ENCODE peak calls at places on chromosomes 16 and 17, in nine cellular contexts. M, H, Z, K, T, F, J, B and O are unnamed samples.

GRCh38 chr17:83075270-83075880 is 4.0 kb upstream of the METRNL start:
- DNase-seq in M (no peak), H (no peak), Z (no peak), K (no peak), T (no peak), F (no peak), J (no peak), B (no peak), O (no peak)

GRCh38 chr17:37068266-37068665 is 119.5 kb downstream of the AATF start:
- DNase-seq in M (no peak), H (no peak), Z (no peak), K (no peak), T (no peak), F (no peak), J (no peak), B (peak), O (no peak)

GRCh38 chr16:19192865-19193264 is 24.8 kb downstream of the SYT17 start:
- DNase-seq in M (no peak), H (no peak), Z (no peak), K (no peak), T (no peak), F (no peak), J (no peak), B (no peak), O (no peak)

GRCh38 chr16:86044881-86045600 is 146.1 kb downstream of the IRF8 start:
- DNase-seq in M (no peak), H (no peak), Z (no peak), K (no peak), T (no peak), F (no peak), J (no peak), B (peak), O (no peak)

GRCh38 chr17:70089513-70090148 is 14.6 kb downstream of the KCNJ16 start:
- DNase-seq in M (no peak), H (no peak), Z (no peak), K (peak), T (no peak), F (no peak), J (peak), B (no peak), O (no peak)

GRCh38 chr17:2724783-2725164 is 13.2 kb upstream of the CLUH start:
- DNase-seq in M (no peak), H (peak), Z (peak), K (no peak), T (no peak), F (peak), J (no peak), B (peak), O (peak)

GRCh38 chr17:63932008-63932561 is at the start of gene CD79B:
- DNase-seq in M (no peak), H (no peak), Z (no peak), K (peak), T (no peak), F (no peak), J (no peak), B (no peak), O (no peak)

GRCh38 chr17:31536451-31536850 is 145.0 kb downstream of the RAB11FIP4 start:
- DNase-seq in M (no peak), H (no peak), Z (no peak), K (no peak), T (no peak), F (no peak), J (no peak), B (no peak), O (no peak)

GRCh38 chr16:12257926-12258561 is 281.5 kb downstream of the SNX29 start:
- DNase-seq in M (no peak), H (no peak), Z (peak), K (no peak), T (no peak), F (peak), J (no peak), B (no peak), O (no peak)

GRCh38 chr16:81807767-81808166 is 28.7 kb downstream of the PLCG2 start:
- DNase-seq in M (no peak), H (no peak), Z (no peak), K (no peak), T (no peak), F (no peak), J (no peak), B (no peak), O (no peak)

GRCh38 chr17:80289631-80290030 is 29.0 kb downstream of the RNF213 start:
- DNase-seq in M (peak), H (no peak), Z (no peak), K (no peak), T (no peak), F (no peak), J (no peak), B (no peak), O (no peak)

GRCh38 chr17:13593757-13594156 is 8.0 kb downstream of the HS3ST3A1 start:
- DNase-seq in M (no peak), H (peak), Z (no peak), K (no peak), T (peak), F (no peak), J (no peak), B (no peak), O (peak)

GRCh38 chr17:64994781-64995538 is 61.6 kb downstream of the GNA13 start:
- DNase-seq in M (no peak), H (no peak), Z (no peak), K (no peak), T (no peak), F (no peak), J (no peak), B (no peak), O (no peak)

GRCh38 chr17:63189082-63189481 is 223.0 kb downstream of the TANC2 start:
- DNase-seq in M (no peak), H (peak), Z (peak), K (no peak), T (no peak), F (no peak), J (no peak), B (no peak), O (peak)

GRCh38 chr17:19359856-19360255 is 2.7 kb downstream of the B9D1 start:
- DNase-seq in M (no peak), H (no peak), Z (no peak), K (no peak), T (no peak), F (peak), J (no peak), B (no peak), O (no peak)

GRCh38 chr17:3658784-3659449 is 9.5 kb downstream of the TAX1BP3 start:
- DNase-seq in M (no peak), H (no peak), Z (no peak), K (no peak), T (no peak), F (no peak), J (no peak), B (no peak), O (no peak)

GRCh38 chr16:48965391-48965790 is 316.2 kb downstream of the CBLN1 start:
- DNase-seq in M (no peak), H (peak), Z (no peak), K (peak), T (no peak), F (no peak), J (no peak), B (no peak), O (peak)

GRCh38 chr16:10206215-10206614 is 24.0 kb upstream of the GRIN2A start:
- DNase-seq in M (no peak), H (no peak), Z (no peak), K (no peak), T (no peak), F (no peak), J (no peak), B (no peak), O (no peak)

GRCh38 chr16:28212532-28212873 is 738 bp upstream of the XPO6 start:
- DNase-seq in M (no peak), H (peak), Z (no peak), K (no peak), T (no peak), F (no peak), J (no peak), B (no peak), O (peak)

GRCh38 chr17:33819539-33819938 is 435.5 kb upstream of the CCL2 start:
- DNase-seq in M (no peak), H (no peak), Z (no peak), K (no peak), T (no peak), F (no peak), J (no peak), B (no peak), O (no peak)

GRCh38 chr17:48429638-48430586 is at the start of gene SKAP1:
- DNase-seq in M (no peak), H (no peak), Z (no peak), K (peak), T (no peak), F (no peak), J (no peak), B (peak), O (no peak)

GRCh38 chr16:77584205-77584859 is 138.0 kb upstream of the NUDT7 start:
- DNase-seq in M (no peak), H (peak), Z (peak), K (peak), T (peak), F (peak), J (no peak), B (peak), O (peak)

GRCh38 chr17:78677303-78678219 is 100.4 kb upstream of the DNAH17 start:
- DNase-seq in M (no peak), H (no peak), Z (peak), K (no peak), T (no peak), F (no peak), J (no peak), B (no peak), O (no peak)
- TF ChIP-seq CTCF in M (no peak), H (no peak), Z (no peak), K (no peak), T (no peak), F (no peak), J (no peak), B (no peak), O (no peak)

GRCh38 chr17:17402558-17402957 is 74.2 kb upstream of the MED9 start:
- DNase-seq in M (no peak), H (no peak), Z (no peak), K (no peak), T (no peak), F (no peak), J (no peak), B (no peak), O (no peak)

GRCh38 chr17:17406225-17406624 is 70.6 kb upstream of the MED9 start:
- DNase-seq in M (no peak), H (peak), Z (no peak), K (no peak), T (no peak), F (no peak), J (no peak), B (no peak), O (no peak)

GRCh38 chr17:17400566-17401184 is 76.1 kb upstream of the MED9 start:
- DNase-seq in M (no peak), H (no peak), Z (no peak), K (no peak), T (no peak), F (no peak), J (no peak), B (no peak), O (no peak)

GRCh38 chr17:17401271-17401781 is 75.5 kb upstream of the MED9 start:
- DNase-seq in M (no peak), H (peak), Z (peak), K (no peak), T (no peak), F (no peak), J (no peak), B (no peak), O (peak)

DNA sequence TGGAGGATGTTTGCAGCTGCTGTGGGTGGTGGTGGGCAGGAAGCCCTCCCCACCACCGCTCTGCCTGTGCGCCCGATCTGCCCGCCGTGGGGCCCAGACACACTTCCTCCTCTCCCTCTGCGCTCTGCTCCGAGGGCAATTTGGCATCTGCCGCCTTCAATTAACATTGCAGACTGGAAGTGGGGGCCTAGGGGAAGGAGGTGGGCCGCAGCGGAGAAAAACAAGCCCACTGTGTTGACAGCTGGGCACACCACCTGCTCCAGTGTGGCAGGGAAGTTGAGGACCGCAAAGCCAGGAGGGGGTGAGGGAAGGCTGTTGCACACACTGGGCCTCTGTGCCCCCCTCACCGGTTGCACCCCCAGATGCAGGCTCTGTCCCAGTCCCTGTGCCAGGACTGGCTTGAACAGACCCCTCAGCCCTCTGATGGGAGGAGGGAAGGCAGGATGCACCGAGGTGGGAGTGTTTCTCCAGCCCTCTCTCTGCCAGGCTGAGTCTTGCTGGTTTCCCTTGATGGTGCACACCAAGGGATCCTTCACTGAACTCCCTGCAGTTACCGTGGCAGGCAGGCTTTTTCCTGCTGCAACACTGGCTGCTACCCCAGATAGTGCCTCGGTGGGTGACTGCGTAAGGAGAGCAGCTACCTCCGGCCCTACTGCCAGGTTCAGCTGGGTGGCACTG is 72.8 kb upstream of the MED9 start:
- DNase-seq in M (no peak), H (no peak), Z (no peak), K (peak), T (no peak), F (no peak), J (no peak), B (no peak), O (no peak)
- H3K4me3 ChIP-seq in M (no peak), H (no peak), Z (no peak), K (no peak), T (no peak), F (no peak), J (no peak), B (no peak), O (no peak)

GRCh38 chr16:4506450-4506849 is 30.3 kb downstream of the HMOX2 start:
- DNase-seq in M (no peak), H (peak), Z (peak), K (peak), T (peak), F (peak), J (no peak), B (peak), O (peak)
- TF ChIP-seq CTCF in M (peak), H (peak), Z (peak), K (peak), T (peak), F (peak), J (peak), B (no peak), O (peak)

DNA sequence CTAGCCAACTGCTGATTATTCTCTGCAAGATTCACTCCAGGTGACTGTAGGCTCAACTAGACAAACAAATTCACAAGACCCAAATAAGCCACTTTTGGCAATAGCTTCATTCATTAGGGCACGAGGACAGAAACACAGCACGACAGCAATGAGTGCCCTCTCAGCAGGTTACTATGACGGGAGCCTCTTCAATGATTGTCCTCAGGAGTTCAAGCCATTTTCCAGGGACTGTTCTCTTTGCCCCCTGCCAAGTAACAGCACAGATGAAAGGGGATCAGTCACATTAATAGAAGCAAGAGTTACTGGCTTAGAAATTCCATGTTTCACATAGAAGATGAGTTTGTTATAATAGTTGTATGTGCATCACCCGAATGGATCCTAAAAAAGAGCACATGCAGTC is 712.2 kb downstream of the CDH8 start:
- DNase-seq in M (no peak), H (no peak), Z (no peak), K (no peak), T (no peak), F (no peak), J (no peak), B (no peak), O (no peak)
- H3K4me3 ChIP-seq in M (no peak), H (no peak), Z (no peak), K (no peak), T (no peak), F (no peak), J (no peak), B (no peak), O (no peak)

GRCh38 chr17:77036841-77037381 is 103.9 kb upstream of the SEC14L1 start:
- DNase-seq in M (no peak), H (no peak), Z (no peak), K (peak), T (no peak), F (peak), J (no peak), B (peak), O (no peak)
- TF ChIP-seq CTCF in M (no peak), H (no peak), Z (no peak), K (no peak), T (no peak), F (no peak), J (no peak), B (no peak), O (no peak)

DNA sequence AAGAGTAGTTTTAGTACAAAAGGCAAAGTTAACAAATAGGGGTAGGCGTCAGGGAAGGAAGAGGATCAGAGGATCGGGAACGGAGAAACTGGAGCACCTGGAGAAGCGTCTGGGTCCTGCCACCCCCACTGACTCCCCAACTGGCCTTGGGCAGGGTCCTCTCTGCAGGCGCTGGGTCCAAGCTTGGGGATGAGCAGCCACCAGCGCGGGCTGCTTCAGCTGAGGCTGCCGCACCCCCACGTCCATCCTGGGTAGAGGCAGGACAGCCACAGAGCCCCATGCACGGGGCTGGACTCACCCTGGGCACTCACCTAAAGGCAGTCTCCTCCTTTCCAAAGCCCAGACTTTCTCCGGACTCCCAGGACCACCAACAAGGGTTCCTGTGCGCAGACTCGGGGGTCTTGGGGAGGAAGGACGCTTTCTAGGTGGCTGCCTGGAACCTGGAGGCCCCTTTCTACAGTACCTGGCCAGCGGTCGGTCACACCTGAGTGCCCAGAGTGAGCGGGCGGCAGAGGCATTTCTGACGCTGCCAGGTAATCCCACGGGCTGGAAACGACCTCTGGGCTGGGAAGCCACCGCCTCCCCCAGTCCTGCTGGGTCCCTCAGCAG is 1.1 kb downstream of the HS3ST6 start:
- DNase-seq in M (no peak), H (no peak), Z (no peak), K (no peak), T (no peak), F (no peak), J (no peak), B (no peak), O (no peak)
- H3K4me3 ChIP-seq in M (no peak), H (no peak), Z (peak), K (no peak), T (peak), F (no peak), J (no peak), B (no peak), O (no peak)

DNA sequence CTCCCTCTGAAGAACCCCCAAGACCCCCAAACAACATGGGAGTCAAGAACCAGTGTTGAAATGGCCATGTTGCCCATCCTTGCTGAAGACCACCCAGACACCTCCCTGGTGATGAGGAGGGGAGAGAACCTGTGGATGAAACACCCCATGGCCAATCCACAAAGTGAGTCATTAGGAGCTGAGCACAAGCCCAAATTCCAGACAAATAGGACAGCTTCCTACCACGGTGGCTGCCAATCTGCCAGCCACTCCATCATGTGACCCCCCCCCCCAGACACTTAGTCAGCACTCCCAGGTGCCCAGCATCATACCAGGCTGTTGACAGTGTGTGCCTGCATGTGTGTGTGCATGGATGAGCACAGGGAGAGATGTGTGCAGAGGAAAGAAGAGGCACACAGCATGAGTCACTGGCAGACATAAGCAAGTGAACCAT is 26.4 kb upstream of the RPL38 start:
- DNase-seq in M (no peak), H (peak), Z (no peak), K (no peak), T (no peak), F (no peak), J (no peak), B (no peak), O (peak)
- TF ChIP-seq CTCF in M (no peak), H (no peak), Z (no peak), K (no peak), T (peak), F (no peak), J (no peak), B (no peak), O (no peak)

DNA sequence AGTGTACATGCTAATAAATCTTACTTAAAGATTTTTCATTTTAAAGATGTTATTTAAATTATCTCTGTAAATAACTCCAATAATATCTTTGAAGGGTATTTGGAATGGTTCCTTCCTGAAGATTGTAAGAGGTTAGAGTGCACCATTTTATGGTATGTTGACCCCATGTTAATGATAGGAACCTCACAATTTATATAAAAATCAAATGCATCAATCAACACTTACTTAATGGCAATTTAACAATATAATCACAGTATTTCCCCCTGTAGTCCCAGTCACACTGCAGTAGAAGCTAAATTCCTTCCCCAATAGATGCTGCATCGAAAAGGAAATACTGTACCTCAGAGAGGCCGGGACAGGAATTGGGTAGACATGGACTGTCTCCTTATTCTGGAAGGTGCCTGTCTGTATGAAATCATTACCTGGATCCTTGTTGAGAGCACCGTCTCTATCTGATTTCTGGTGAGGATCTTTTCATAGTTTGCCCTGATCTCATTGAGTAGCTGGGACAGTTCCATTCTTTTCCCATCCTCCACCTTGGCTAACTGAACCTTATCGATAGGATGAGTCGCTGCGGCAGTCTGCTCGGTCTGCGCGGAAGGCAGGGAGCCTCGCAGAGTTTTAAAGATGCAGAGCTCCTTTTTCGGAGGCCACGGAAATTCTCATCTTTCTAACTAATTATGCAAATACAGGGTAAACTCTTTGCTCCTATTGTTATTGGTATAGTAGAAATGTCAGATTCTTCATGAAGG is at the start of gene KRT222:
- DNase-seq in M (no peak), H (no peak), Z (no peak), K (no peak), T (no peak), F (no peak), J (no peak), B (no peak), O (no peak)
- H3K4me3 ChIP-seq in M (peak), H (no peak), Z (peak), K (no peak), T (no peak), F (peak), J (no peak), B (peak), O (no peak)